ENCODE peak calls at places on chromosomes 12 and 14, in eight cellular contexts. A is endothelial cell of umbilical vein, C is tibial nerve, L is heart left ventricle, V is HCT116, I is A673, N is stomach, J is lung. S is an unnamed sample.

GRCh38 chr12:52964556-52965336 is 15.8 kb downstream of the KRT18 start:
- DNase-seq in A (no peak), C (no peak), L (no peak), V (no peak), I (no peak), N (no peak), J (no peak), S (no peak)

GRCh38 chr14:21042918-21043317 is 756 bp downstream of the RNASE7 start:
- DNase-seq in A (no peak), C (no peak), L (no peak), V (no peak), I (no peak), N (no peak), J (no peak), S (no peak)

GRCh38 chr14:72780771-72781170 is 113.1 kb downstream of the DPF3 start:
- DNase-seq in A (no peak), C (no peak), L (no peak), V (no peak), I (no peak), N (no peak), J (peak), S (no peak)

GRCh38 chr12:28827841-28828240 is 321.2 kb upstream of the FAR2 start:
- DNase-seq in A (no peak), C (no peak), L (no peak), V (no peak), I (no peak), N (no peak), J (no peak), S (no peak)

GRCh38 chr12:100733817-100734593 is 60.6 kb upstream of the ANO4 start:
- DNase-seq in A (peak), C (no peak), L (no peak), V (peak), I (peak), N (no peak), J (no peak), S (no peak)

GRCh38 chr12:80186727-80187217 is 87.4 kb downstream of the OTOGL start:
- DNase-seq in A (peak), C (peak), L (peak), V (peak), I (peak), N (peak), J (peak), S (no peak)

GRCh38 chr12:6215932-6216494 is 15.8 kb downstream of the CD9 start:
- DNase-seq in A (peak), C (peak), L (no peak), V (peak), I (peak), N (peak), J (peak), S (no peak)

GRCh38 chr12:56129210-56129691 is 1.2 kb downstream of the ESYT1 start:
- DNase-seq in A (peak), C (no peak), L (peak), V (no peak), I (peak), N (peak), J (peak), S (peak)

GRCh38 chr12:90333939-90334338 is 621.0 kb downstream of the CCER1 start:
- DNase-seq in A (peak), C (no peak), L (no peak), V (no peak), I (no peak), N (no peak), J (no peak), S (no peak)

GRCh38 chr12:66693901-66694513 is 15.1 kb upstream of the GRIP1 start:
- DNase-seq in A (peak), C (no peak), L (peak), V (peak), I (peak), N (no peak), J (no peak), S (no peak)

GRCh38 chr12:110676171-110676570 is 12.7 kb downstream of the HVCN1 start:
- DNase-seq in A (no peak), C (no peak), L (no peak), V (no peak), I (no peak), N (no peak), J (no peak), S (no peak)

GRCh38 chr12:52633383-52633782 is 15.0 kb upstream of the KRT73 start:
- DNase-seq in A (no peak), C (no peak), L (no peak), V (no peak), I (no peak), N (no peak), J (no peak), S (peak)

GRCh38 chr12:19382563-19382962 is 56.7 kb upstream of the AEBP2 start:
- DNase-seq in A (no peak), C (no peak), L (no peak), V (no peak), I (no peak), N (peak), J (no peak), S (no peak)

GRCh38 chr12:57605308-57606015 is 838 bp downstream of the DTX3 start:
- DNase-seq in A (no peak), C (no peak), L (no peak), V (no peak), I (peak), N (no peak), J (no peak), S (no peak)

GRCh38 chr14:103095210-103095778 is 769 bp downstream of the EXOC3L4 start:
- DNase-seq in A (no peak), C (no peak), L (no peak), V (no peak), I (no peak), N (no peak), J (no peak), S (no peak)

GRCh38 chr12:52741378-52742195 is 35.6 kb downstream of the KRT76 start:
- DNase-seq in A (peak), C (no peak), L (no peak), V (peak), I (peak), N (peak), J (peak), S (peak)

GRCh38 chr12:65607271-65607880 is 216.9 kb upstream of the HMGA2 start:
- DNase-seq in A (peak), C (no peak), L (no peak), V (no peak), I (peak), N (peak), J (no peak), S (no peak)

GRCh38 chr12:122203301-122203967 is at the start of gene B3GNT4:
- DNase-seq in A (peak), C (no peak), L (no peak), V (peak), I (peak), N (peak), J (peak), S (peak)

GRCh38 chr14:32372154-32372553 is 43.1 kb downstream of the AKAP6 start:
- DNase-seq in A (peak), C (no peak), L (no peak), V (no peak), I (no peak), N (no peak), J (no peak), S (no peak)

GRCh38 chr12:109581856-109582255 is 8.3 kb downstream of the MVK start:
- DNase-seq in A (no peak), C (no peak), L (no peak), V (no peak), I (no peak), N (no peak), J (peak), S (no peak)

GRCh38 chr12:105418821-105419291 is 88.4 kb downstream of the C12orf75 start:
- DNase-seq in A (no peak), C (no peak), L (no peak), V (no peak), I (no peak), N (no peak), J (no peak), S (no peak)

GRCh38 chr12:39277416-39277815 is 165.5 kb downstream of the KIF21A start:
- DNase-seq in A (no peak), C (no peak), L (no peak), V (no peak), I (no peak), N (no peak), J (no peak), S (no peak)

GRCh38 chr12:10362828-10363664 is 26.8 kb downstream of the KLRK1 start:
- DNase-seq in A (peak), C (no peak), L (no peak), V (no peak), I (no peak), N (no peak), J (no peak), S (no peak)

GRCh38 chr14:61444215-61444768 is 122.9 kb downstream of the PRKCH start:
- DNase-seq in A (no peak), C (no peak), L (no peak), V (no peak), I (no peak), N (no peak), J (peak), S (peak)

GRCh38 chr12:60231301-60231700 is 635.5 kb downstream of the SLC16A7 start:
- DNase-seq in A (no peak), C (no peak), L (no peak), V (no peak), I (no peak), N (no peak), J (no peak), S (no peak)
- H3K4me3 ChIP-seq in A (no peak), C (no peak), L (no peak), V (no peak), I (no peak), N (no peak), J (no peak), S (no peak)

GRCh38 chr12:93365616-93366015 is 12.1 kb upstream of the NUDT4 start:
- DNase-seq in A (peak), C (no peak), L (no peak), V (no peak), I (no peak), N (no peak), J (no peak), S (no peak)
- H3K27ac ChIP-seq in A (peak), C (no peak), L (no peak), V (no peak), I (no peak), N (no peak), J (no peak), S (no peak)

GRCh38 chr14:23899788-23900187 is 53.8 kb upstream of the DHRS4 start:
- DNase-seq in A (no peak), C (no peak), L (no peak), V (no peak), I (no peak), N (no peak), J (no peak), S (no peak)

GRCh38 chr14:23895480-23895879 is 58.1 kb upstream of the DHRS4 start:
- DNase-seq in A (no peak), C (no peak), L (no peak), V (no peak), I (peak), N (no peak), J (no peak), S (no peak)

DNA sequence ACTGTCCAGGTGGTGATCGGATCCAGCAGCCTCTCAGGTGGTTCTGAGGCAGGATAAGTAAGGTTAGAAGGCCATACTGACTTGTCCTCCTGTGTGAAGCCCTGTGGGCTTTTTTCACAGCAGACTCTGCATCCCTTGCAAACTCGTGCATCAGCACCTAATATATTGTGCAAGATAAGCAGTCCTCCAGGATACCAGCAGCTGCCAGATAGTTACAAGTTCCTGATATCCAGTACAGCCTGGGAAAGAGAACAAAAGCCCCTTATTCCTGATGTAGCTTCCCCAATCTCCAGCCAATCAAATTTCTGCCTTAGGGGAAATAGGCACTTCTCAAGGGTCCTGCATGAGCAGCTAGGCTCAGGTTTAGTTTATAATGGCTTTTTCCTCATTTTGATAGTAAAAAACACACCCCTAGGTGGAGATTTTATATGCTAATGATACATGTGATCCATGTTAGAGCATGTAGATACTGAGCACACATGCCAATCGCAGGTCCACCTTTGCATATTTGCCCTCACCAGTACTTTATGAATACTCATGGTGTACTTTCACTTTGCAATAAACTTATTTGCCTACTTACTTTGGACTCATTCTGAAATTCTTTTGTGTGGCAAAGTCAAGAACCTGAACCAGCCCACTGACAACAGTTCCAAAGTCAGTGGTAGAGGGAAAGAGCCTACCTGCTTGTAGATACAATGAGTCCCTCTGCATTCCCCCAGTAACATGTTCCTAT is 58.7 kb upstream of the DHRS4 start:
- DNase-seq in A (no peak), C (no peak), L (no peak), V (no peak), I (no peak), N (no peak), J (no peak), S (no peak)
- H3K4me3 ChIP-seq in A (no peak), C (no peak), L (no peak), V (no peak), I (no peak), N (no peak), J (no peak), S (no peak)

DNA sequence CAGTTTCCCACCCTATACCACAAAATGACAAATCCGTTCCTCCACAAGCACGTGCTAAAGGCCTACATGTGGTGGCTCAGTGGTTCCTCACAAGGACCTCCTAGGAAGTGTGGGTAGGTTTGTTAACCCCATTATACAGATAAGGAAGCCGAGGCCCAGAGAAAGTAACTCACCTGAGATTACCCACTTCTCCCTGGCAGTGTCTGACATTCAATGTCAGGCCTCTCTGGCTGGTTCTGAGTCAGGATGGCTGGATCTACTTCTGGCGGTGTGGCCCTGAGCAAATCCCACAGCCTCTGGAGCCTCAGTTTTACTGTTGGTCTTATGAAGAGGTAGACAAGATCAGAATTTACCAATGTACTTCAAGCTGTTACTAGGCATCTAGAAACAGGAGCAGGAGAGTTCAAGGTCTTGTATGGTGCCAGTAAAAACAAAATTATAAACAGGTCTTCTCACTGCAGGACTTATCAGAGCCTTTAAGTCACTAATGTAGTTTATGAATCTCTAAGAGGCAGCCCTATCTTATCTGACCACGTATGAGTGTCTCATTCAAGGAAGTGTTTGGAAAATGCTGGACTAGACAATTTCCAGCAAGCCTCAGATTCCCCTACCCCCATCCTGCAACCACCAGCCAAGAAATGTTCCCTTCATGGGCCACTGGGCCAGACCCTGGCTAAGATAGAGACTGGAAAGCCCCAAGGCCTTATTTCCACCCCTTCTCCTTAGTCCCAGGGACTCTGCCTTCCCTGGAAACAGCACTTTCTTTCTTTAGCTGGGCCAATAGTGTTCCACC is 4.2 kb downstream of the HSPB8 start:
- DNase-seq in A (peak), C (no peak), L (peak), V (no peak), I (no peak), N (no peak), J (no peak), S (no peak)
- H3K27ac ChIP-seq in A (no peak), C (no peak), L (peak), V (no peak), I (no peak), N (peak), J (peak), S (no peak)

GRCh38 chr12:124456133-124456651 is 111.2 kb downstream of the NCOR2 start:
- DNase-seq in A (no peak), C (no peak), L (no peak), V (no peak), I (no peak), N (no peak), J (no peak), S (no peak)
- H3K4me3 ChIP-seq in A (no peak), C (no peak), L (no peak), V (no peak), I (no peak), N (peak), J (no peak), S (peak)

DNA sequence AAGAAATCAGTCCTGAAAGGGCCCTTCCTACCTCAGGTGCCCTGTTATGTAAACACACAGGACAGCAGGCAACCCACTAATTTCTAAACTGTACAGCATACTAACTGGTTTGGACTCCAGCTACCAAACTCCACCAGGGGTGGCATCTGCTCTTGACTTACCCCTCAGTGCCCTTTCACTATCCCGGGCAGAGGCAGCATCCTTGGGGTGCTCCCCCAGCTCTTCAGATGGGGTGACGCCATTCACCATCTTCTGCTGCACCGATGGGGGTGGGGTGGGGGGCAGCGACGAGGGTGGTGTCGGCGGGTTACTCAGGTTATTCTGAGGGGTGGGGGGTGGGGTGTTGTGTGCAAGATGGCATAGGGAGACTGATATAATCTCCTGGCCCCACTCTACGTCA is 11.5 kb upstream of the PRKAG1 start:
- DNase-seq in A (no peak), C (no peak), L (no peak), V (no peak), I (no peak), N (no peak), J (no peak), S (no peak)
- H3K27ac ChIP-seq in A (no peak), C (no peak), L (no peak), V (no peak), I (no peak), N (no peak), J (no peak), S (no peak)

GRCh38 chr12:2959194-2959507 is at the start of gene TEAD4:
- DNase-seq in A (peak), C (no peak), L (peak), V (peak), I (peak), N (peak), J (peak), S (no peak)

GRCh38 chr12:2957816-2958431 is 1.3 kb upstream of the TEAD4 start:
- DNase-seq in A (no peak), C (no peak), L (no peak), V (no peak), I (no peak), N (no peak), J (no peak), S (no peak)

GRCh38 chr12:2960432-2960956 is 1.3 kb downstream of the TEAD4 start:
- DNase-seq in A (peak), C (no peak), L (no peak), V (no peak), I (no peak), N (no peak), J (no peak), S (no peak)

GRCh38 chr12:2959508-2960431 is 573 bp downstream of the TEAD4 start:
- DNase-seq in A (peak), C (no peak), L (peak), V (no peak), I (peak), N (peak), J (peak), S (no peak)

GRCh38 chr12:2958432-2959193 is 584 bp upstream of the TEAD4 start:
- DNase-seq in A (peak), C (no peak), L (peak), V (peak), I (peak), N (peak), J (peak), S (no peak)
- H3K4me3 ChIP-seq in A (peak), C (peak), L (peak), V (peak), I (peak), N (peak), J (peak), S (no peak)

DNA sequence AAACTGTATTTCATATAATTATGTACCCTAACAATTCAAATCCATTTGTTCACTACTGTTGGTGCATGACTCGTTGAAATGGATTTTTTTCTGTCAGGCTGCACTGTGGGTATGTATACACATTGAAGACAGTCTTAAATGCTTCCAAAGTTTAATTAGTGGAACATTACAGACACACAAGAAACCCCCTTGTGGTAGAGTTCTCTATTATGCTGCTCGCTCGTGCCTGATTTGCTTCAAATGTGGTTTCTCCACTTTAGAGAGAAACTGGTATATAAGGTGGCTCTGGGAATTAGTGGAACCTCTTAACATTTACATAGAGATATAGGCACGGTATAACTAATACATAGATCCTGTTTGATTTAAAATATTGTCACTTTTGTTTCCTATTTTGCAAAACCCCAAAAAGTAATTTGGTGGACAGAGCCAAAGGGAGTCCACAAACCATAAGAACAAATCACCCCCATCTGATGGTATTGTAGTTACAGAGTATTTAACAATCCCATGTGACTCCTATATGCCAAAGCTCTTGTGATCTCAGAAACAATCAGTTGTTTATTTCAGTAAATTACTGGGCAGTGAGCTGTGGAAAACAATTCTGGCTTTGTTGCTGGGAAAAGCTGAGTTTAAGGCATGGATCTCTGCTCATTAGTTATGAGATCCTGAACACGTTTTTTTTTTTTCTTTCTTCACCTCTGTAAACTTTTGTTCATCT is 159.5 kb downstream of the BRMS1L start:
- DNase-seq in A (no peak), C (no peak), L (no peak), V (peak), I (peak), N (no peak), J (no peak), S (no peak)
- H3K27ac ChIP-seq in A (no peak), C (peak), L (no peak), V (no peak), I (no peak), N (no peak), J (no peak), S (no peak)

GRCh38 chr12:103640831-103641230 is 53.8 kb downstream of the STAB2 start:
- DNase-seq in A (no peak), C (no peak), L (no peak), V (no peak), I (no peak), N (no peak), J (no peak), S (no peak)
- H3K4me3 ChIP-seq in A (no peak), C (no peak), L (no peak), V (no peak), I (no peak), N (no peak), J (no peak), S (no peak)

GRCh38 chr12:114691196-114691595 is 7.2 kb upstream of the TBX3 start:
- DNase-seq in A (no peak), C (no peak), L (no peak), V (no peak), I (no peak), N (no peak), J (no peak), S (no peak)
- H3K27ac ChIP-seq in A (no peak), C (no peak), L (no peak), V (no peak), I (no peak), N (no peak), J (no peak), S (no peak)

S was measured in naive thymus-derived CD4-positive, alpha-beta T cell.